ENCODE peak calls at places on chromosomes 11 and 22, in ten cellular contexts. U, Q, G, P, N, E, L, S, J and O are unnamed samples.

GRCh38 chr11:4683020-4683419 is 14.6 kb downstream of the OR51E2 start:
- DNase-seq in U (no peak), Q (peak), G (no peak), P (no peak), N (no peak), E (no peak), L (no peak), S (peak), J (no peak), O (no peak)

GRCh38 chr11:61327669-61328071 is 5.2 kb downstream of the DDB1 start:
- DNase-seq in U (no peak), Q (no peak), G (no peak), P (no peak), N (no peak), E (no peak), L (no peak), S (peak), J (no peak), O (no peak)

GRCh38 chr11:73659961-73660360 is 13.6 kb downstream of the PLEKHB1 start:
- DNase-seq in U (no peak), Q (no peak), G (no peak), P (no peak), N (no peak), E (no peak), L (no peak), S (no peak), J (no peak), O (no peak)

GRCh38 chr11:20132667-20133039 is 27.6 kb downstream of the DBX1 start:
- DNase-seq in U (no peak), Q (no peak), G (no peak), P (no peak), N (no peak), E (no peak), L (no peak), S (no peak), J (no peak), O (no peak)

GRCh38 chr11:95993438-95994339 is 69.8 kb upstream of the MTMR2 start:
- DNase-seq in U (peak), Q (no peak), G (no peak), P (no peak), N (no peak), E (no peak), L (no peak), S (no peak), J (no peak), O (no peak)

GRCh38 chr11:72668645-72669347 is 5.4 kb downstream of the PDE2A start:
- DNase-seq in U (no peak), Q (no peak), G (no peak), P (no peak), N (no peak), E (no peak), L (no peak), S (peak), J (no peak), O (no peak)

GRCh38 chr11:8759634-8760033 is 77.0 kb downstream of the RPL27A start:
- DNase-seq in U (no peak), Q (no peak), G (peak), P (no peak), N (peak), E (peak), L (peak), S (no peak), J (peak), O (no peak)

GRCh38 chr11:65817815-65818680 is 15.7 kb upstream of the SNX32 start:
- DNase-seq in U (peak), Q (peak), G (peak), P (peak), N (peak), E (peak), L (peak), S (peak), J (peak), O (peak)

GRCh38 chr11:96055706-96056387 is 131.9 kb upstream of the MTMR2 start:
- DNase-seq in U (peak), Q (peak), G (no peak), P (no peak), N (no peak), E (no peak), L (no peak), S (peak), J (no peak), O (peak)

GRCh38 chr22:21984793-21985192 is 2.2 kb upstream of the TOP3B start:
- DNase-seq in U (peak), Q (no peak), G (no peak), P (no peak), N (no peak), E (no peak), L (no peak), S (no peak), J (no peak), O (no peak)

GRCh38 chr11:26827567-26828037 is 105.7 kb upstream of the SLC5A12 start:
- DNase-seq in U (peak), Q (no peak), G (no peak), P (no peak), N (no peak), E (no peak), L (no peak), S (peak), J (no peak), O (no peak)

GRCh38 chr11:5092821-5093585 is 23.6 kb downstream of the OR52E1 start:
- DNase-seq in U (no peak), Q (no peak), G (no peak), P (no peak), N (no peak), E (no peak), L (no peak), S (no peak), J (no peak), O (no peak)

GRCh38 chr22:20796731-20797130 is 22.8 kb downstream of the SERPIND1 start:
- DNase-seq in U (no peak), Q (no peak), G (no peak), P (no peak), N (no peak), E (no peak), L (no peak), S (no peak), J (no peak), O (no peak)

GRCh38 chr22:20799449-20799848 is 25.5 kb downstream of the SERPIND1 start:
- DNase-seq in U (no peak), Q (no peak), G (no peak), P (no peak), N (no peak), E (no peak), L (peak), S (no peak), J (no peak), O (no peak)

GRCh38 chr22:20798974-20799373 is 25.1 kb downstream of the SERPIND1 start:
- DNase-seq in U (no peak), Q (no peak), G (no peak), P (no peak), N (no peak), E (no peak), L (no peak), S (no peak), J (no peak), O (no peak)

GRCh38 chr22:20795014-20795413 is 21.1 kb downstream of the SERPIND1 start:
- DNase-seq in U (no peak), Q (no peak), G (no peak), P (no peak), N (no peak), E (no peak), L (no peak), S (no peak), J (no peak), O (no peak)

GRCh38 chr22:20798218-20798617 is 24.3 kb downstream of the SERPIND1 start:
- DNase-seq in U (no peak), Q (no peak), G (no peak), P (no peak), N (no peak), E (no peak), L (no peak), S (no peak), J (no peak), O (no peak)
- H3K27ac ChIP-seq in U (no peak), Q (no peak), G (no peak), P (no peak), N (no peak), E (no peak), L (no peak), S (no peak), J (no peak), O (no peak)

GRCh38 chr11:76579752-76580151 is 90.8 kb downstream of the LRRC32 start:
- DNase-seq in U (no peak), Q (no peak), G (no peak), P (no peak), N (no peak), E (no peak), L (no peak), S (no peak), J (no peak), O (no peak)
- H3K27ac ChIP-seq in U (peak), Q (no peak), G (peak), P (peak), N (no peak), E (peak), L (peak), S (no peak), J (peak), O (no peak)

GRCh38 chr22:24061124-24061684 is 50.1 kb downstream of the CABIN1 start:
- DNase-seq in U (no peak), Q (no peak), G (no peak), P (no peak), N (no peak), E (no peak), L (no peak), S (no peak), J (no peak), O (no peak)
- H3K27ac ChIP-seq in U (no peak), Q (no peak), G (no peak), P (no peak), N (no peak), E (no peak), L (no peak), S (no peak), J (no peak), O (no peak)

DNA sequence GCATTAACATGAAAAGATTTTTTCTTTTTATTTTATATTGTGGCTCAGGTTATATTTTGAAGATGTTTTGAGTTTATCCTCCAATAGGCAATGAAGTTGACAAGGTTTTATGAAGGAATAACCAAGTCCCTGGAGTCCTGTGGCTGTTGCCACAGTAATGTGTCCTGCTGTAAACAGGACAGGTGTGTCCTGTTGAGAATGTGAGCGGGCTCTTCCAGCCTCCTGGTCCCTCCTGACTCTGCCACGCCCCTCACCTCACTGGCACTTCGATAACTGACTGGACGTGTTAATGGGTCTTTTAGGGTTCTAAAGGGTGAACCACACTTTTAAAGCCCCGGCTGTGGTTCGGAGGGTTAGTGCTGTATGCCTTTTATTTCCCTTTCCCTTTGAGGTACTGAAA is 47.8 kb upstream of the OR4B1 start:
- DNase-seq in U (no peak), Q (no peak), G (no peak), P (no peak), N (no peak), E (no peak), L (no peak), S (no peak), J (no peak), O (no peak)
- H3K27ac ChIP-seq in U (peak), Q (no peak), G (no peak), P (no peak), N (no peak), E (peak), L (no peak), S (no peak), J (no peak), O (no peak)

GRCh38 chr11:43919852-43920597 is 22.4 kb upstream of the C11orf96 start:
- DNase-seq in U (peak), Q (no peak), G (no peak), P (no peak), N (no peak), E (no peak), L (no peak), S (no peak), J (no peak), O (no peak)
- H3K27ac ChIP-seq in U (peak), Q (peak), G (peak), P (peak), N (no peak), E (peak), L (peak), S (peak), J (peak), O (no peak)